ENCODE peak calls at places on chromosome X, in four cellular contexts. One of them, this sample, is unnamed.

GRCh38 chrX:115017455-115017854 is at the start of gene IL13RA2:
- DNase-seq in mesothelial cell of epicardium: no peak
- DNase-seq in hepatocyte: no peak
- DNase-seq in heart left ventricle: no peak
- DNase-seq in this sample: no peak

GRCh38 chrX:63664083-63664482 is 120.9 kb downstream of the ARHGEF9 start:
- DNase-seq in mesothelial cell of epicardium: no peak
- DNase-seq in hepatocyte: no peak
- DNase-seq in heart left ventricle: no peak
- DNase-seq in this sample: no peak

GRCh38 chrX:139246295-139246694 is 284.2 kb upstream of the F9 start:
- DNase-seq in mesothelial cell of epicardium: no peak
- DNase-seq in hepatocyte: no peak
- DNase-seq in heart left ventricle: no peak
- DNase-seq in this sample: no peak

GRCh38 chrX:130682990-130683389 is 220.0 kb downstream of the ENOX2 start:
- DNase-seq in mesothelial cell of epicardium: no peak
- DNase-seq in hepatocyte: no peak
- DNase-seq in heart left ventricle: no peak
- DNase-seq in this sample: no peak

GRCh38 chrX:150958177-150958576 is 25.0 kb upstream of the HMGB3 start:
- DNase-seq in mesothelial cell of epicardium: no peak
- DNase-seq in hepatocyte: no peak
- DNase-seq in heart left ventricle: no peak
- DNase-seq in this sample: no peak

GRCh38 chrX:13177921-13178320 is 133.5 kb upstream of the FAM9C start:
- DNase-seq in mesothelial cell of epicardium: no peak
- DNase-seq in hepatocyte: no peak
- DNase-seq in heart left ventricle: no peak
- DNase-seq in this sample: no peak

GRCh38 chrX:123736333-123736921 is 3.6 kb upstream of the THOC2 start:
- DNase-seq in mesothelial cell of epicardium: no peak
- DNase-seq in hepatocyte: peak; percentile 44
- DNase-seq in heart left ventricle: no peak
- DNase-seq in this sample: no peak

GRCh38 chrX:13495232-13495631 is 74.2 kb upstream of the EGFL6 start:
- DNase-seq in mesothelial cell of epicardium: no peak
- DNase-seq in hepatocyte: no peak
- DNase-seq in heart left ventricle: no peak
- DNase-seq in this sample: no peak

GRCh38 chrX:155747520-155747919 is 133.6 kb upstream of the VAMP7 start:
- DNase-seq in mesothelial cell of epicardium: no peak
- DNase-seq in hepatocyte: no peak
- DNase-seq in heart left ventricle: peak; percentile 38
- DNase-seq in this sample: no peak

GRCh38 chrX:23333842-23334535 is 660 bp upstream of the PTCHD1 start:
- DNase-seq in mesothelial cell of epicardium: no peak
- DNase-seq in hepatocyte: peak; percentile 67
- DNase-seq in heart left ventricle: no peak
- DNase-seq in this sample: no peak

GRCh38 chrX:148333989-148334388 is 166.4 kb upstream of the AFF2 start:
- DNase-seq in mesothelial cell of epicardium: no peak
- DNase-seq in hepatocyte: no peak
- DNase-seq in heart left ventricle: no peak
- DNase-seq in this sample: no peak

GRCh38 chrX:6067600-6067999 is 161.1 kb downstream of the NLGN4X start:
- DNase-seq in mesothelial cell of epicardium: no peak
- DNase-seq in hepatocyte: no peak
- DNase-seq in heart left ventricle: no peak
- DNase-seq in this sample: no peak

GRCh38 chrX:53713987-53714579 is 27.6 kb upstream of the HUWE1 start:
- DNase-seq in mesothelial cell of epicardium: no peak
- DNase-seq in hepatocyte: no peak
- DNase-seq in heart left ventricle: no peak
- DNase-seq in this sample: no peak

GRCh38 chrX:55450259-55450658 is 1.7 kb upstream of the MAGEH1 start:
- DNase-seq in mesothelial cell of epicardium: no peak
- DNase-seq in hepatocyte: peak; percentile 16
- DNase-seq in heart left ventricle: no peak
- DNase-seq in this sample: no peak

GRCh38 chrX:68895339-68896250 is 66.8 kb downstream of the EFNB1 start:
- DNase-seq in mesothelial cell of epicardium: no peak
- DNase-seq in hepatocyte: peak; percentile 73
- DNase-seq in heart left ventricle: peak; percentile 71
- DNase-seq in this sample: no peak

GRCh38 chrX:103565752-103566151 is 19.6 kb upstream of the TCEAL4 start:
- DNase-seq in mesothelial cell of epicardium: no peak
- DNase-seq in hepatocyte: peak; percentile 61
- DNase-seq in heart left ventricle: no peak
- DNase-seq in this sample: no peak

GRCh38 chrX:106917830-106918500 is 2.2 kb upstream of the CLDN2 start:
- DNase-seq in mesothelial cell of epicardium: no peak
- DNase-seq in hepatocyte: no peak
- DNase-seq in heart left ventricle: no peak
- DNase-seq in this sample: no peak

GRCh38 chrX:45352588-45352987 is 151.9 kb upstream of the DIPK2B start:
- DNase-seq in mesothelial cell of epicardium: no peak
- DNase-seq in hepatocyte: no peak
- DNase-seq in heart left ventricle: no peak
- DNase-seq in this sample: no peak

GRCh38 chrX:149504226-149504914 is 736 bp downstream of the IDS start:
- DNase-seq in mesothelial cell of epicardium: no peak
- DNase-seq in hepatocyte: peak; percentile 41
- DNase-seq in heart left ventricle: no peak
- DNase-seq in this sample: peak; percentile 60

GRCh38 chrX:68504237-68504636 is 5.4 kb downstream of the YIPF6 start:
- DNase-seq in mesothelial cell of epicardium: no peak
- DNase-seq in hepatocyte: no peak
- DNase-seq in heart left ventricle: no peak
- DNase-seq in this sample: no peak

GRCh38 chrX:68945603-68946228 is 116.9 kb downstream of the EFNB1 start:
- DNase-seq in mesothelial cell of epicardium: no peak
- DNase-seq in hepatocyte: no peak
- DNase-seq in heart left ventricle: no peak
- DNase-seq in this sample: no peak

GRCh38 chrX:29348288-29348687 is 761.0 kb downstream of the IL1RAPL1 start:
- DNase-seq in mesothelial cell of epicardium: no peak
- DNase-seq in hepatocyte: no peak
- DNase-seq in heart left ventricle: no peak
- DNase-seq in this sample: no peak

GRCh38 chrX:109485470-109486340 is 3.8 kb upstream of the GUCY2F start:
- DNase-seq in mesothelial cell of epicardium: peak; percentile 44
- DNase-seq in hepatocyte: peak; percentile 82
- DNase-seq in heart left ventricle: peak; percentile 31
- DNase-seq in this sample: peak; percentile 38

GRCh38 chrX:71870337-71871098 is 40.1 kb upstream of the NHSL2 start:
- DNase-seq in mesothelial cell of epicardium: no peak
- DNase-seq in hepatocyte: peak; percentile 10
- DNase-seq in heart left ventricle: no peak
- DNase-seq in this sample: no peak

GRCh38 chrX:115214151-115214550 is 19.7 kb downstream of the LRCH2 start:
- DNase-seq in mesothelial cell of epicardium: no peak
- DNase-seq in hepatocyte: no peak
- DNase-seq in heart left ventricle: no peak
- DNase-seq in this sample: no peak

GRCh38 chrX:24225265-24225664 is 75.7 kb downstream of the ZFX start:
- DNase-seq in mesothelial cell of epicardium: no peak
- DNase-seq in hepatocyte: no peak
- DNase-seq in heart left ventricle: no peak
- DNase-seq in this sample: no peak

GRCh38 chrX:130336531-130336930 is 3.2 kb upstream of the SLC25A14 start:
- DNase-seq in mesothelial cell of epicardium: no peak
- DNase-seq in hepatocyte: no peak
- DNase-seq in heart left ventricle: no peak
- DNase-seq in this sample: no peak

GRCh38 chrX:41588271-41588670 is 100.5 kb upstream of the GPR34 start:
- DNase-seq in mesothelial cell of epicardium: no peak
- DNase-seq in hepatocyte: no peak
- DNase-seq in heart left ventricle: no peak
- DNase-seq in this sample: no peak

GRCh38 chrX:107880054-107880610 is 54.5 kb downstream of the MID2 start:
- DNase-seq in mesothelial cell of epicardium: no peak
- DNase-seq in hepatocyte: no peak
- DNase-seq in heart left ventricle: no peak
- DNase-seq in this sample: no peak

DNA sequence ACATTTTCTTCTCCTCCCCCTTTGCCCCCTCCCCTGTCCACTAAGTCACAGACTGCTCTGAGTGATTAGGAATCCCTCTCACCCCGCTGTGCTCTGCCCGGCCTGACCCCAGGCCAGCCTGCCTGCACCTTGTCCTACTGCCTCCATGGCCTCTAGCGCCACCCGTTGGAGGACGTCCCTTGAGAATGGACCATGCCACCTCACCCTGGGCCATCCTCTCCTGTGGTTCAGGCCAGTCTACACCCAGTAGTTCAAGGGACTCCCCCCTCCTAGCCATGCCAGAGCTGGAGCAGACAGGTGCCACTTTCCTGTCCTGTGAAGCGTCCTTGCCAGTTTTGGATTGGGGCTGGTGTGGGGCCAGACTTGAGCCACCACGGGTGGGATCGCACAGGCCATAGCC is 9.7 kb upstream of the IRAK1 start:
- DNase-seq in mesothelial cell of epicardium: no peak
- DNase-seq in hepatocyte: no peak
- DNase-seq in heart left ventricle: no peak
- DNase-seq in this sample: no peak
- TF ChIP-seq CTCF in mesothelial cell of epicardium: no peak
- TF ChIP-seq CTCF in hepatocyte: no peak
- TF ChIP-seq CTCF in heart left ventricle: no peak
- TF ChIP-seq CTCF in this sample: no peak

GRCh38 chrX:3733043-3733430 is 19.6 kb upstream of the PRKX start:
- DNase-seq in mesothelial cell of epicardium: no peak
- DNase-seq in hepatocyte: no peak
- DNase-seq in heart left ventricle: no peak
- DNase-seq in this sample: no peak

GRCh38 chrX:3728454-3728853 is 15.0 kb upstream of the PRKX start:
- DNase-seq in mesothelial cell of epicardium: no peak
- DNase-seq in hepatocyte: no peak
- DNase-seq in heart left ventricle: no peak
- DNase-seq in this sample: no peak
- TF ChIP-seq CTCF in mesothelial cell of epicardium: no peak
- TF ChIP-seq CTCF in hepatocyte: no peak
- TF ChIP-seq CTCF in heart left ventricle: no peak
- TF ChIP-seq CTCF in this sample: no peak

GRCh38 chrX:15242899-15243555 is 26.9 kb downstream of the ASB9 start:
- DNase-seq in mesothelial cell of epicardium: no peak
- DNase-seq in hepatocyte: peak; percentile 69
- DNase-seq in heart left ventricle: no peak
- DNase-seq in this sample: no peak
- TF ChIP-seq CTCF in mesothelial cell of epicardium: no peak
- TF ChIP-seq CTCF in hepatocyte: peak; percentile 64
- TF ChIP-seq CTCF in heart left ventricle: peak; percentile 57
- TF ChIP-seq CTCF in this sample: peak; percentile 54

GRCh38 chrX:4243759-4244158 is 530.3 kb upstream of the PRKX start:
- DNase-seq in mesothelial cell of epicardium: no peak
- DNase-seq in hepatocyte: no peak
- DNase-seq in heart left ventricle: no peak
- DNase-seq in this sample: no peak
- TF ChIP-seq CTCF in mesothelial cell of epicardium: no peak
- TF ChIP-seq CTCF in hepatocyte: no peak
- TF ChIP-seq CTCF in heart left ventricle: no peak
- TF ChIP-seq CTCF in this sample: no peak

GRCh38 chrX:125132274-125132673 is 187.4 kb upstream of the TEX13C start:
- DNase-seq in mesothelial cell of epicardium: no peak
- DNase-seq in hepatocyte: peak; percentile 11
- DNase-seq in heart left ventricle: no peak
- DNase-seq in this sample: no peak
- TF ChIP-seq CTCF in mesothelial cell of epicardium: peak; percentile 22
- TF ChIP-seq CTCF in hepatocyte: peak; percentile 41
- TF ChIP-seq CTCF in heart left ventricle: peak; percentile 17
- TF ChIP-seq CTCF in this sample: no peak

GRCh38 chrX:11100281-11101035 is 10.7 kb upstream of the HCCS start:
- DNase-seq in mesothelial cell of epicardium: no peak
- DNase-seq in hepatocyte: peak; percentile 72
- DNase-seq in heart left ventricle: no peak
- DNase-seq in this sample: no peak
- TF ChIP-seq CTCF in mesothelial cell of epicardium: peak; percentile 62
- TF ChIP-seq CTCF in hepatocyte: peak; percentile 61
- TF ChIP-seq CTCF in heart left ventricle: peak; percentile 25
- TF ChIP-seq CTCF in this sample: no peak

GRCh38 chrX:131802836-131803626 is 220.1 kb upstream of the STK26 start:
- DNase-seq in mesothelial cell of epicardium: no peak
- DNase-seq in hepatocyte: no peak
- DNase-seq in heart left ventricle: peak; percentile 62
- DNase-seq in this sample: no peak
- TF ChIP-seq CTCF in mesothelial cell of epicardium: no peak
- TF ChIP-seq CTCF in hepatocyte: no peak
- TF ChIP-seq CTCF in heart left ventricle: peak; percentile 58
- TF ChIP-seq CTCF in this sample: no peak

DNA sequence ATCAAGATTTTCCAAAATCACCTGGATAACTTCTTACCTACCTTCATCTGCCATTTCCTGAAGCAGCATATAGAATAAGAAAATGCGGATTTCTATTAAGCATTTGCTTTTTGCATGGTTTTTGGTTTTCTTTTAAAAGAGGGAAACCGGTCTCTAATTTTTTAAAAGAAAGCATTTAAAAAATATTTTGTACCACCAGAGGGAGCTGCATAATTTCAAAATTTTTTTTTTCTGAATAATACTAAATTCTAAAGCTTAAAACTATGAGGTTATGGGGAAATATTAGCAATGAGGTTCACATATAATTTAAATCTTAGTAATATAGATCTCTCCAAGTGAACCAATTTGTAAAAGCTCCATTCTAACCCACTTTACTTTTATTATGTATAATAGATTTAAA is 137.7 kb upstream of the TENT5D start:
- DNase-seq in mesothelial cell of epicardium: no peak
- DNase-seq in hepatocyte: no peak
- DNase-seq in heart left ventricle: no peak
- DNase-seq in this sample: no peak
- TF ChIP-seq CTCF in mesothelial cell of epicardium: peak; percentile 91
- TF ChIP-seq CTCF in hepatocyte: peak; percentile 35
- TF ChIP-seq CTCF in heart left ventricle: peak; percentile 17
- TF ChIP-seq CTCF in this sample: no peak

GRCh38 chrX:19130628-19131027 is 8.4 kb upstream of the ADGRG2 start:
- DNase-seq in mesothelial cell of epicardium: no peak
- DNase-seq in hepatocyte: no peak
- DNase-seq in heart left ventricle: no peak
- DNase-seq in this sample: no peak
- TF ChIP-seq CTCF in mesothelial cell of epicardium: no peak
- TF ChIP-seq CTCF in hepatocyte: no peak
- TF ChIP-seq CTCF in heart left ventricle: no peak
- TF ChIP-seq CTCF in this sample: no peak

GRCh38 chrX:121254336-121254735 is 206.9 kb downstream of the GLUD2 start:
- DNase-seq in mesothelial cell of epicardium: no peak
- DNase-seq in hepatocyte: no peak
- DNase-seq in heart left ventricle: no peak
- DNase-seq in this sample: no peak
- TF ChIP-seq CTCF in mesothelial cell of epicardium: no peak
- TF ChIP-seq CTCF in hepatocyte: no peak
- TF ChIP-seq CTCF in heart left ventricle: no peak
- TF ChIP-seq CTCF in this sample: no peak